ENCODE peak calls at places on chromosomes 2 and 18, in nine cellular contexts. One of them, this sample, is unnamed.

GRCh38 chr18:67783215-67783946 is 266.9 kb upstream of the DSEL start:
- DNase-seq in H1: no peak
- DNase-seq in spleen: no peak
- DNase-seq in neural progenitor cell: no peak
- DNase-seq in CD4-positive, alpha-beta T cell: no peak
- DNase-seq in OCI-LY7: no peak
- DNase-seq in left lung: no peak
- DNase-seq in A549: no peak
- DNase-seq in coronary artery: no peak
- DNase-seq in this sample: no peak

GRCh38 chr18:77132369-77133050 is at the start of gene MBP:
- DNase-seq in H1: peak; percentile 91
- DNase-seq in spleen: peak; percentile 97
- DNase-seq in neural progenitor cell: peak; percentile 73
- DNase-seq in CD4-positive, alpha-beta T cell: peak; percentile 64
- DNase-seq in OCI-LY7: peak; percentile 68
- DNase-seq in left lung: peak; percentile 97
- DNase-seq in A549: no peak
- DNase-seq in coronary artery: peak; percentile 77
- DNase-seq in this sample: peak; percentile 92

GRCh38 chr2:134739879-134740301 is 21.1 kb upstream of the TMEM163 start:
- DNase-seq in H1: no peak
- DNase-seq in spleen: peak; percentile 84
- DNase-seq in neural progenitor cell: no peak
- DNase-seq in CD4-positive, alpha-beta T cell: no peak
- DNase-seq in OCI-LY7: peak; percentile 95
- DNase-seq in left lung: no peak
- DNase-seq in A549: no peak
- DNase-seq in coronary artery: no peak
- DNase-seq in this sample: no peak

GRCh38 chr2:67570626-67571025 is 173.5 kb downstream of the ETAA1 start:
- DNase-seq in H1: no peak
- DNase-seq in spleen: no peak
- DNase-seq in neural progenitor cell: no peak
- DNase-seq in CD4-positive, alpha-beta T cell: no peak
- DNase-seq in OCI-LY7: no peak
- DNase-seq in left lung: no peak
- DNase-seq in A549: no peak
- DNase-seq in coronary artery: no peak
- DNase-seq in this sample: no peak

GRCh38 chr2:204842731-204843490 is 297.6 kb downstream of the PARD3B start:
- DNase-seq in H1: no peak
- DNase-seq in spleen: no peak
- DNase-seq in neural progenitor cell: no peak
- DNase-seq in CD4-positive, alpha-beta T cell: no peak
- DNase-seq in OCI-LY7: no peak
- DNase-seq in left lung: no peak
- DNase-seq in A549: peak; percentile 25
- DNase-seq in coronary artery: no peak
- DNase-seq in this sample: no peak

GRCh38 chr2:41912337-41912736 is 135.5 kb upstream of the PKDCC start:
- DNase-seq in H1: no peak
- DNase-seq in spleen: no peak
- DNase-seq in neural progenitor cell: no peak
- DNase-seq in CD4-positive, alpha-beta T cell: no peak
- DNase-seq in OCI-LY7: no peak
- DNase-seq in left lung: no peak
- DNase-seq in A549: no peak
- DNase-seq in coronary artery: peak; percentile 59
- DNase-seq in this sample: no peak

GRCh38 chr2:150145312-150145711 is 342.2 kb downstream of the RND3 start:
- DNase-seq in H1: no peak
- DNase-seq in spleen: no peak
- DNase-seq in neural progenitor cell: no peak
- DNase-seq in CD4-positive, alpha-beta T cell: no peak
- DNase-seq in OCI-LY7: no peak
- DNase-seq in left lung: no peak
- DNase-seq in A549: no peak
- DNase-seq in coronary artery: no peak
- DNase-seq in this sample: no peak

GRCh38 chr2:69950241-69950640 is 11.2 kb downstream of the ASPRV1 start:
- DNase-seq in H1: no peak
- DNase-seq in spleen: no peak
- DNase-seq in neural progenitor cell: no peak
- DNase-seq in CD4-positive, alpha-beta T cell: no peak
- DNase-seq in OCI-LY7: no peak
- DNase-seq in left lung: no peak
- DNase-seq in A549: no peak
- DNase-seq in coronary artery: no peak
- DNase-seq in this sample: no peak

DNA sequence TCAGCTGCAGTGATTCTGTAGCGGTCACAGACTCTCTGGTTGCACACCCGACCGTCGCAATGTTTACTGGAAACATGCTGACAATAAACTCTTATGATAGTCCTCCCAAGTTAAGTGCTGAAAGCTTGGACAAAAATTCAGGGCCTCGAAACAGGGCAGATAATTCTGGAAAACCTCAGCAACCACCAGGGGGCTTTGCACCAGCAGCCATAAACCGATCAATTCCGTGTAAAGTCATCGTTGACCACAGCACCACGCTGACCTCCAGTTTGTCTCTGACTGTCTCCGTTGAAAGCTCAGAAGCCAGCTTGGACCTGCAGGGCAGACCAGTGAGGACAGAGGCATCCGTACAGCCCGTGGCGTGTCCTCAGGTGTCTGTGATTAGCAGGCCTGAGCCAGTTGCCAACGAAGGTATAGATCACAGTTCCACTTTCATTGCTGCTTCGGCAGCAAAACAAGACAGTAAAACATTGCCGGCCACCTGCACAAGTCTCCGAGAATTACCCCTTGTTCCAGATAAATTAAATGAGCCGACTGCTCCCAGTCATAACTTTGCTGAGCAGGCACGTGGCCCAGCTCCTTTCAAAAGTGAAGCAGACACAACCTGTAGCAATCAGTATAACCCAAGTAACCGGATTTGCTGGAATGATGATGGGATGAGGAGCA is 166.1 kb downstream of the ASXL3 start:
- DNase-seq in H1: no peak
- DNase-seq in spleen: no peak
- DNase-seq in neural progenitor cell: no peak
- DNase-seq in CD4-positive, alpha-beta T cell: no peak
- DNase-seq in OCI-LY7: no peak
- DNase-seq in left lung: peak; percentile 38
- DNase-seq in A549: no peak
- DNase-seq in coronary artery: no peak
- DNase-seq in this sample: peak; percentile 58
- TF ChIP-seq CTCF in H1: peak; percentile 10
- TF ChIP-seq CTCF in spleen: no peak
- TF ChIP-seq CTCF in neural progenitor cell: peak; percentile 31
- TF ChIP-seq CTCF in CD4-positive, alpha-beta T cell: no peak
- TF ChIP-seq CTCF in OCI-LY7: no peak
- TF ChIP-seq CTCF in left lung: no peak
- TF ChIP-seq CTCF in A549: no peak
- TF ChIP-seq CTCF in coronary artery: no peak
- TF ChIP-seq CTCF in this sample: peak; percentile 68

GRCh38 chr2:112644933-112645395 is 775 bp upstream of the SLC20A1 start:
- DNase-seq in H1: no peak
- DNase-seq in spleen: no peak
- DNase-seq in neural progenitor cell: no peak
- DNase-seq in CD4-positive, alpha-beta T cell: peak; percentile 20
- DNase-seq in OCI-LY7: no peak
- DNase-seq in left lung: no peak
- DNase-seq in A549: no peak
- DNase-seq in coronary artery: no peak
- DNase-seq in this sample: no peak

GRCh38 chr2:112643488-112643887 is 2.3 kb upstream of the SLC20A1 start:
- DNase-seq in H1: no peak
- DNase-seq in spleen: no peak
- DNase-seq in neural progenitor cell: no peak
- DNase-seq in CD4-positive, alpha-beta T cell: no peak
- DNase-seq in OCI-LY7: no peak
- DNase-seq in left lung: no peak
- DNase-seq in A549: no peak
- DNase-seq in coronary artery: no peak
- DNase-seq in this sample: no peak

GRCh38 chr2:112645396-112646101 is at the start of gene SLC20A1:
- DNase-seq in H1: peak; percentile 98
- DNase-seq in spleen: peak; percentile 100
- DNase-seq in neural progenitor cell: peak; percentile 97
- DNase-seq in CD4-positive, alpha-beta T cell: peak; percentile 97
- DNase-seq in OCI-LY7: peak; percentile 95
- DNase-seq in left lung: peak; percentile 99
- DNase-seq in A549: peak; percentile 81
- DNase-seq in coronary artery: peak; percentile 96
- DNase-seq in this sample: peak; percentile 98

GRCh38 chr2:112642961-112643360 is 2.8 kb upstream of the SLC20A1 start:
- DNase-seq in H1: no peak
- DNase-seq in spleen: no peak
- DNase-seq in neural progenitor cell: no peak
- DNase-seq in CD4-positive, alpha-beta T cell: no peak
- DNase-seq in OCI-LY7: no peak
- DNase-seq in left lung: no peak
- DNase-seq in A549: no peak
- DNase-seq in coronary artery: no peak
- DNase-seq in this sample: no peak

DNA sequence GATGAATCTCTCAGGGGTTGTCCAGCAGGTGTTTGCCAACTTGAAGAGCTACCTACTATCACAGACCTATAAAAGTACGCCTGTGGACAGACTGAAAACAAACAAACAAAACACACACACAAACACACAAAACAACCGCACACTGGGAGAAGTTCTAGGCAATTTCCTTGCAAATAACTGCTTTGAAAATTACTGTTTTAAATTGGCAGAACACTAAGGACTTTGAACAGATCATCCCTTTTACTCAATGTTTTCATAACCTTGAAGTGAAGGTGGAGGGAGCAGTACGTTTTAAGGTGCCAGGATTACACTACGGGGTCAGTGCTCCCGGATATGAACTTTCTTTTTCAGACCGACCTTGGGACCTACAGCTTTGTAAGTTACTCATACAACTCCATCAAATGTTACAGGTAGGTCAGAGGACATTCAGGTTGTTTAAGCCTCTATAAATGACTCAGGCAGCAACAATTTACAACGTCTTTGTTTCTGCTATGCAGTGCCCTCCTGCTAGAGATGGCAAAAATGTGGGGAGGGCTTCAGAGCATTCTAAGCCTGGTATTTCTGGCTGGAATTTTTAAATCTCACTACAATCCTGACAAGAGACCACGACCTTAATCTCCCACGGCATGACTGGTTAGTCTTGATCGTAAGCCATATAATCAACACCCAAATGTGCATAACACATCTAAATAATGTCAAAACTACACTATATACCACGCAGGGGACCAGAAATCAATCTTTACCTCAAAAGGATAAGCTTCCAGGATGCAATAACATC is 1.4 kb upstream of the SLC20A1 start:
- DNase-seq in H1: no peak
- DNase-seq in spleen: no peak
- DNase-seq in neural progenitor cell: peak; percentile 30
- DNase-seq in CD4-positive, alpha-beta T cell: no peak
- DNase-seq in OCI-LY7: no peak
- DNase-seq in left lung: no peak
- DNase-seq in A549: no peak
- DNase-seq in coronary artery: no peak
- DNase-seq in this sample: peak; percentile 61
- H3K27ac ChIP-seq in H1: no peak overlapping the region
- H3K27ac ChIP-seq in spleen: peak overlapping the region; percentile 97
- H3K27ac ChIP-seq in neural progenitor cell: no peak overlapping the region
- H3K27ac ChIP-seq in CD4-positive, alpha-beta T cell: peak overlapping the region; percentile 75
- H3K27ac ChIP-seq in OCI-LY7: peak overlapping the region; percentile 47
- H3K27ac ChIP-seq in left lung: peak overlapping the region; percentile 97
- H3K27ac ChIP-seq in A549: peak overlapping the region; percentile 99
- H3K27ac ChIP-seq in coronary artery: peak overlapping the region; percentile 97
- H3K27ac ChIP-seq in this sample: no peak overlapping the region

GRCh38 chr2:53508667-53509066 is 258.9 kb upstream of the CHAC2 start:
- DNase-seq in H1: no peak
- DNase-seq in spleen: no peak
- DNase-seq in neural progenitor cell: peak; percentile 17
- DNase-seq in CD4-positive, alpha-beta T cell: no peak
- DNase-seq in OCI-LY7: no peak
- DNase-seq in left lung: no peak
- DNase-seq in A549: no peak
- DNase-seq in coronary artery: no peak
- DNase-seq in this sample: no peak
- TF ChIP-seq CTCF in H1: no peak
- TF ChIP-seq CTCF in spleen: no peak
- TF ChIP-seq CTCF in neural progenitor cell: peak; percentile 5
- TF ChIP-seq CTCF in CD4-positive, alpha-beta T cell: no peak
- TF ChIP-seq CTCF in OCI-LY7: no peak
- TF ChIP-seq CTCF in left lung: no peak
- TF ChIP-seq CTCF in A549: no peak
- TF ChIP-seq CTCF in coronary artery: no peak
- TF ChIP-seq CTCF in this sample: peak; percentile 40

DNA sequence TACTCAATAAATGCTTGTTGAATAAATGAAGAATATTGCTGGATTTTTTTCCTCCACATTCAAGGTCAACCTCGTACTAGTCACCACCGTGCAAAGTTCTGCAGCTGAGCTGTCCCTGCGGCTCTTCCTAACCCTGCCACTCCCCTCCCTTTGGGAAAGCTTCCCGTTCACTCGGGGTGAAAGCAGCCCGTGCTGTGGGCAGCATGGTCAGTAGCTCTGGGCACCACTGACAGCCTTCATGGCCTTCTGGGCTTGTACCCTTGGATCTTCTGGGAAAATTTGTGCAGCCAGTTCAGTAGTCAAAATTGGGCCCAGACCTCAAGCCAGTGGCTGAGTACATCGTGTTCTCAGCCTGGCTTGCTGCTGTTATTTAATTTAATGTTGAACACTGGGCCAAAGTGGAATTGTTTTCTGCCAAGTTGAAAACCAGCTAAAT is 469.2 kb upstream of the RAB12 start:
- DNase-seq in H1: no peak
- DNase-seq in spleen: no peak
- DNase-seq in neural progenitor cell: no peak
- DNase-seq in CD4-positive, alpha-beta T cell: no peak
- DNase-seq in OCI-LY7: no peak
- DNase-seq in left lung: peak; percentile 34
- DNase-seq in A549: no peak
- DNase-seq in coronary artery: no peak
- DNase-seq in this sample: no peak
- H3K27ac ChIP-seq in H1: no peak overlapping the region
- H3K27ac ChIP-seq in spleen: no peak overlapping the region
- H3K27ac ChIP-seq in neural progenitor cell: no peak overlapping the region
- H3K27ac ChIP-seq in CD4-positive, alpha-beta T cell: no peak overlapping the region
- H3K27ac ChIP-seq in OCI-LY7: no peak overlapping the region
- H3K27ac ChIP-seq in left lung: peak overlapping the region; percentile 13
- H3K27ac ChIP-seq in A549: peak overlapping the region; percentile 29
- H3K27ac ChIP-seq in coronary artery: peak overlapping the region; percentile 45
- H3K27ac ChIP-seq in this sample: no peak overlapping the region